ENCODE peak calls at places on chromosome 6, in seven cellular contexts. F is tibial nerve, Z is SK-N-SH, A is H1, X is A549, S is transverse colon, W is stomach. U is an unnamed sample. For H3K4me1, the result is how much of the 10 kb centered on the place peaks cover.

GRCh38 chr6:147974376-147974775 is 368.3 kb upstream of the SASH1 start:
- DNase-seq in W (no peak), Z (no peak), A (no peak), S (no peak), F (no peak), X (no peak), U (no peak)

GRCh38 chr6:73452107-73452461 is at the start of gene CGAS:
- DNase-seq in X (peak), S (peak), W (peak), Z (no peak), A (no peak), F (peak), U (peak)

GRCh38 chr6:150666071-150666470 is 66.4 kb downstream of the PLEKHG1 start:
- DNase-seq in A (no peak), Z (no peak), W (no peak), F (peak), S (peak), X (no peak), U (peak)

GRCh38 chr6:104613416-104614001 is 246.2 kb downstream of the HACE1 start:
- DNase-seq in A (no peak), F (no peak), X (no peak), Z (no peak), W (no peak), S (no peak), U (no peak)

GRCh38 chr6:33781105-33781975 is 7.6 kb downstream of the LEMD2 start:
- DNase-seq in F (no peak), Z (no peak), S (no peak), W (no peak), A (peak), X (peak), U (no peak)

GRCh38 chr6:169953686-169954085 is 202.3 kb downstream of the ERMARD start:
- DNase-seq in W (peak), F (no peak), X (no peak), Z (no peak), S (no peak), A (no peak), U (no peak)

GRCh38 chr6:80969439-80969838 is 783.0 kb downstream of the TENT5A start:
- DNase-seq in Z (no peak), F (no peak), X (no peak), S (no peak), W (no peak), A (no peak), U (no peak)

GRCh38 chr6:41894366-41895299 is 542 bp downstream of the USP49 start:
- DNase-seq in A (no peak), W (peak), F (no peak), X (no peak), S (peak), Z (no peak), U (no peak)

GRCh38 chr6:119881416-119881815 is 531.9 kb upstream of the MAN1A1 start:
- DNase-seq in W (no peak), A (no peak), S (no peak), F (no peak), Z (no peak), X (no peak), U (no peak)

GRCh38 chr6:28980797-28981390 is 24.2 kb downstream of the ZNF311 start:
- DNase-seq in Z (peak), A (peak), S (peak), W (no peak), X (peak), F (peak), U (no peak)

GRCh38 chr6:15970517-15970916 is 158.4 kb upstream of the MYLIP start:
- DNase-seq in F (no peak), X (no peak), W (no peak), S (no peak), Z (no peak), A (no peak), U (no peak)

GRCh38 chr6:166386111-166386510 is 3.4 kb upstream of the MPC1 start:
- DNase-seq in A (no peak), Z (no peak), S (no peak), F (no peak), W (no peak), X (no peak), U (no peak)

GRCh38 chr6:96532399-96532798 is 10.8 kb downstream of the UFL1 start:
- DNase-seq in X (no peak), Z (no peak), A (no peak), W (no peak), F (no peak), S (no peak), U (no peak)

GRCh38 chr6:72619883-72620696 is 1.8 kb upstream of the KCNQ5 start:
- DNase-seq in A (peak), F (no peak), W (peak), Z (peak), S (peak), X (no peak), U (no peak)

GRCh38 chr6:3766219-3766618 is 14.7 kb upstream of the PXDC1 start:
- DNase-seq in W (no peak), F (no peak), Z (peak), X (no peak), A (no peak), S (no peak), U (no peak)

GRCh38 chr6:168244961-168245551 is 74.5 kb downstream of the DACT2 start:
- DNase-seq in F (no peak), X (no peak), S (no peak), Z (no peak), A (no peak), W (no peak), U (no peak)

GRCh38 chr6:140921366-140922226 is 1211.1 kb upstream of the GJE1 start:
- DNase-seq in S (peak), A (no peak), W (no peak), Z (peak), F (no peak), X (peak), U (no peak)

GRCh38 chr6:166947251-166947650 is 9.1 kb downstream of the RNASET2 start:
- DNase-seq in X (no peak), A (no peak), F (no peak), Z (no peak), W (no peak), S (no peak), U (no peak)

GRCh38 chr6:133610974-133611373 is 277.9 kb upstream of the TCF21 start:
- DNase-seq in Z (no peak), A (no peak), F (peak), S (no peak), X (no peak), W (no peak), U (no peak)

DNA sequence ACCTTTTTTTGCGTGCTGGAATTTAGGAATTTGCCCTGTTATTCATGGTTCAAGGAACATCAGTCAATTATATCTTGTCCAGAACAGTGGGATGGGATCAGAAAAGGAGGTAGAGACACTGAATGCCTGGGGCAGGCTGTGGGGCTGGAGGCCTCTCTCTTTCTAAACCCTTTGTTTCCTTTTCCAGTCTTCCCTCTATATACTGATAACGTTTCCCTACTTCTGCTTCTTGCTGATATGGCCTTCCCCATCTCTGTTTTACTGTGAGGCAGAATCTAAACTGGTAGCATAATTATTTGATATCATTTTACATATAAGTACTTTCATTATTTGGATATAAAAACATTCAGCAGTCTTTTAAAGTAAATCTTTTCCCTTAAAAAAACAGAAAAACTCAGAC is 67.5 kb downstream of the DNAH8 start:
- DNase-seq in W (no peak), X (no peak), A (no peak), S (no peak), Z (no peak), F (no peak), U (no peak)
- H3K4me1 ChIP-seq in W (under half), X (under half), A (under half), S (under half), Z (under half), F (under half), U (under half)

GRCh38 chr6:9806195-9806594 is 608.7 kb downstream of the TFAP2A start:
- DNase-seq in F (no peak), X (no peak), S (no peak), W (no peak), A (no peak), Z (no peak), U (no peak)
- TF ChIP-seq CTCF in F (no peak), X (no peak), S (no peak), W (no peak), A (no peak), Z (no peak), U (no peak)

DNA sequence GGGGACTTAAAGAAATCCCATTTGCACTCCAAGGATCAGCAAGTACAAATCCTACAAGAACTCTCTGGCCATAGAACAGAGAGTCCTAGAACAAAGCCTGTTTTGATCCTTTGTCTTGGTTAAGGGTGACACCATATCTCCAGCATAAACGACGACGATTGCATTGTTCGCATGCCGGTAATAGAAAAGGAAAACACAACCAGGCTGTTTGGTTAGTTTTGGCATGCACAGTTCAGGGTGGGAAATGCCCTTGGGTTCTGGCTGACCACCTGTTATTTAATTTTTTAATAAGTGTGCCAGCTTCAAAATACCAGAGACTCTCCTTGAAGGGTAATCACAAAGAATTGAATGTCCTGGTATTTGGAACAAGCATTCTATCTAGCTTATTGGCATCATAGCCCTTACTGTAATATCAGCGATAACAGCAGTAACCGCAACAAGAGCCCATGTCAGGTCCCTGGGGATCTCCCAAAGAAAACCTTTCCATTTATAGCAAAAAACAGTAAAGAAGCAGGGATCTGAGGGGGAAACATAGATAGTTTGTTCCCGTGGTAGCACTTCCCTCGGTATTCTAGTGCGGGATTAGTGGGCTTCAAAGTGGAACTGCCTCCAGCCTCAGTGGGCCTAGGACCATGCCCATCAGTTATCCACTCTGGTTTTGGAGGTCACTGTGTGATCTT is 77.1 kb downstream of the TMEM170B start:
- DNase-seq in S (no peak), Z (no peak), X (no peak), F (no peak), W (no peak), A (no peak), U (no peak)
- TF ChIP-seq EP300 in S (no peak), Z (no peak), X (no peak), F (peak), W (no peak), A (no peak), U (peak)

GRCh38 chr6:111478064-111478476 is 4.9 kb downstream of the REV3L start:
- DNase-seq in X (no peak), Z (no peak), W (no peak), S (no peak), F (no peak), A (no peak), U (no peak)
- H3K4me1 ChIP-seq in X (under half), Z (under half), W (under half), S (half or more), F (under half), A (under half), U (half or more)

GRCh38 chr6:45991189-45991588 is 24.5 kb downstream of the CLIC5 start:
- DNase-seq in A (no peak), X (no peak), S (no peak), W (no peak), Z (no peak), F (no peak), U (no peak)
- TF ChIP-seq CTCF in A (no peak), X (no peak), S (no peak), W (no peak), Z (no peak), F (no peak), U (no peak)

DNA sequence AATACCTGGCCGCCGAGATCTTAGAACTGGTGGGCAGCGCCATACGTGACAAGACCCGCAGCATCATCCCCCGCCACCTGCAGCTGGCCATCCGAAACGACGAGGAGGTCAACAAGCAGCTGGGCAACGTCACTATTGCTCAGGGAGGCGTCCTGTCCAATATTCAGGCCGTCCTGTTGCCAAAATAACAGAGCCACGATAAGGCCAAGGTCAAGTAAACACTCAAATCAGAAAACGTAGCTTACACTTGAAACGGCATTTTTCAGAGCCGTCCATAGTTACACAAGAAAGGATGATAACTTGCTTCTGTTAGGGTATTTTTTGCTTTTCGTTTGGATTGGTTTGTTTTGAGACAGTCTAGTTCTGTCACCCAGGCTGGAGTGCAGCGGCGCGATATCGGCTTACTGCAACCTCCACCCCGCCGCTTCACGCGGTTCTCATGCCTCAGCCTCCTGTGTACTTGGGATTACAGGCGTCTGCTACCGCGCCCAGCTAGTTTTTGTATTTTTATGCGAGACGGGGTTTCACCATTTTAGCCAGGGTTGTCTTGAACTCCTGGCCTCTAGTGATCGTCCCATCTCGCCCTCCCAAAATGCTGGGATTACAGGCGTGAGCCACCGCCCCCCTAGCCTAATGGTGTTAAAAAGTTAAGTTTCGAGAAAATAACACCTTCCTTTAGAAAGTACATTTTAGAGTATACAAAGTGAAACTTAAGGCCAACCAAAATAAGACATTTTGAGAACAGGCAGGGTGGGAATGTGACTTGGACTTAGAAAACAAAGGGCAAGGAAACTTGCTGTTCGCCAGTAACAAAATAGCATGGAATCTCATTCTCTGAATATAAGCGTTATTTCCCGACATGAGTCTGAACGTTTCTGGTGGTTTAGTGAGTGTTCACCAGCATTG is 42.8 kb upstream of the HFE start:
- DNase-seq in F (no peak), W (no peak), A (no peak), Z (no peak), X (no peak), S (peak), U (peak)
- TF ChIP-seq EP300 in F (no peak), W (no peak), A (no peak), Z (no peak), X (no peak), S (no peak), U (no peak)

GRCh38 chr6:53066059-53066406 is 829 bp downstream of the FBXO9 start:
- DNase-seq in A (no peak), S (peak), F (no peak), X (peak), Z (no peak), W (peak), U (peak)

GRCh38 chr6:53067799-53068442 is 2.7 kb downstream of the FBXO9 start:
- DNase-seq in F (no peak), X (no peak), W (no peak), Z (peak), S (no peak), A (no peak), U (no peak)

GRCh38 chr6:53066874-53067273 is 1.7 kb downstream of the FBXO9 start:
- DNase-seq in X (no peak), Z (no peak), S (no peak), W (no peak), A (no peak), F (no peak), U (no peak)

GRCh38 chr6:53065266-53066058 is at the start of gene FBXO9:
- DNase-seq in X (peak), S (peak), W (peak), F (no peak), A (peak), Z (peak), U (peak)

GRCh38 chr6:53067307-53067706 is 2.1 kb downstream of the FBXO9 start:
- DNase-seq in X (no peak), A (no peak), S (no peak), F (no peak), W (no peak), Z (no peak), U (no peak)
- H3K4me1 ChIP-seq in X (under half), A (under half), S (under half), F (under half), W (under half), Z (under half), U (under half)

GRCh38 chr6:109690740-109691687 is at the start of the genes AK9 and FIG4:
- DNase-seq in W (peak), Z (peak), A (peak), S (peak), F (peak), X (peak), U (peak)
- TF ChIP-seq CTCF in W (peak), Z (peak), A (no peak), S (no peak), F (no peak), X (no peak), U (no peak)

U was measured in sigmoid colon.